ENCODE peak calls at places on chromosomes 11 and 22, in ten cellular contexts. One of them, this sample, is unnamed.
A peak's percentile ranks its signal among the peaks of the same experiment; 100 is the strongest.

GRCh38 chr11:94786264-94787126 is 18.3 kb downstream of the AMOTL1 start:
- DNase-seq in sigmoid colon: no peak
- DNase-seq in A549: no peak
- DNase-seq in suprapubic skin: no peak
- DNase-seq in HCT116: no peak
- DNase-seq in IMR-90: peak; percentile 59
- DNase-seq in heart left ventricle: no peak
- DNase-seq in stomach: no peak
- DNase-seq in K562: peak; percentile 65
- DNase-seq in ovary: no peak
- DNase-seq in this sample: peak; percentile 50

GRCh38 chr11:72617080-72617744 is 57.0 kb downstream of the PDE2A start:
- DNase-seq in sigmoid colon: peak; percentile 93
- DNase-seq in A549: no peak
- DNase-seq in suprapubic skin: no peak
- DNase-seq in HCT116: no peak
- DNase-seq in IMR-90: peak; percentile 3
- DNase-seq in heart left ventricle: no peak
- DNase-seq in stomach: no peak
- DNase-seq in K562: no peak
- DNase-seq in ovary: no peak
- DNase-seq in this sample: no peak

GRCh38 chr11:75547617-75548054 is 14.4 kb upstream of the SERPINH1 start:
- DNase-seq in sigmoid colon: peak; percentile 89
- DNase-seq in A549: peak; percentile 89
- DNase-seq in suprapubic skin: no peak
- DNase-seq in HCT116: no peak
- DNase-seq in IMR-90: peak; percentile 65
- DNase-seq in heart left ventricle: peak; percentile 74
- DNase-seq in stomach: peak; percentile 74
- DNase-seq in K562: peak; percentile 89
- DNase-seq in ovary: peak; percentile 83
- DNase-seq in this sample: peak; percentile 72

GRCh38 chr11:795638-796564 is 2.2 kb downstream of the SLC25A22 start:
- DNase-seq in sigmoid colon: peak; percentile 91
- DNase-seq in A549: no peak
- DNase-seq in suprapubic skin: no peak
- DNase-seq in HCT116: no peak
- DNase-seq in IMR-90: peak; percentile 89
- DNase-seq in heart left ventricle: peak; percentile 83
- DNase-seq in stomach: peak; percentile 77
- DNase-seq in K562: peak; percentile 81
- DNase-seq in ovary: peak; percentile 80
- DNase-seq in this sample: peak; percentile 90

GRCh38 chr11:113581713-113582112 is 106.5 kb upstream of the DRD2 start:
- DNase-seq in sigmoid colon: no peak
- DNase-seq in A549: no peak
- DNase-seq in suprapubic skin: no peak
- DNase-seq in HCT116: no peak
- DNase-seq in IMR-90: no peak
- DNase-seq in heart left ventricle: no peak
- DNase-seq in stomach: no peak
- DNase-seq in K562: no peak
- DNase-seq in ovary: no peak
- DNase-seq in this sample: no peak

GRCh38 chr11:62432695-62433094 is 13.9 kb downstream of the SCGB1A1 start:
- DNase-seq in sigmoid colon: no peak
- DNase-seq in A549: no peak
- DNase-seq in suprapubic skin: no peak
- DNase-seq in HCT116: no peak
- DNase-seq in IMR-90: no peak
- DNase-seq in heart left ventricle: no peak
- DNase-seq in stomach: no peak
- DNase-seq in K562: no peak
- DNase-seq in ovary: no peak
- DNase-seq in this sample: no peak

GRCh38 chr22:12601870-12602779 is 2925.9 kb upstream of the OR11H1 start:
- DNase-seq in sigmoid colon: peak; percentile 63
- DNase-seq in A549: no peak
- DNase-seq in suprapubic skin: no peak
- DNase-seq in HCT116: no peak
- DNase-seq in IMR-90: no peak
- DNase-seq in heart left ventricle: peak; percentile 67
- DNase-seq in stomach: peak; percentile 29
- DNase-seq in K562: peak; percentile 95
- DNase-seq in ovary: no peak
- DNase-seq in this sample: no peak

GRCh38 chr22:46055176-46055850 is 78.4 kb upstream of the WNT7B start:
- DNase-seq in sigmoid colon: peak; percentile 83
- DNase-seq in A549: no peak
- DNase-seq in suprapubic skin: peak; percentile 84
- DNase-seq in HCT116: no peak
- DNase-seq in IMR-90: no peak
- DNase-seq in heart left ventricle: no peak
- DNase-seq in stomach: peak; percentile 72
- DNase-seq in K562: no peak
- DNase-seq in ovary: peak; percentile 71
- DNase-seq in this sample: no peak

GRCh38 chr11:110091995-110092576 is 1.1 kb upstream of the ZC3H12C start:
- DNase-seq in sigmoid colon: no peak
- DNase-seq in A549: no peak
- DNase-seq in suprapubic skin: no peak
- DNase-seq in HCT116: peak; percentile 3
- DNase-seq in IMR-90: no peak
- DNase-seq in heart left ventricle: no peak
- DNase-seq in stomach: no peak
- DNase-seq in K562: no peak
- DNase-seq in ovary: no peak
- DNase-seq in this sample: peak; percentile 23

GRCh38 chr11:16289541-16289940 is 66.8 kb downstream of the SOX6 start:
- DNase-seq in sigmoid colon: no peak
- DNase-seq in A549: no peak
- DNase-seq in suprapubic skin: no peak
- DNase-seq in HCT116: no peak
- DNase-seq in IMR-90: no peak
- DNase-seq in heart left ventricle: no peak
- DNase-seq in stomach: no peak
- DNase-seq in K562: no peak
- DNase-seq in ovary: no peak
- DNase-seq in this sample: no peak

DNA sequence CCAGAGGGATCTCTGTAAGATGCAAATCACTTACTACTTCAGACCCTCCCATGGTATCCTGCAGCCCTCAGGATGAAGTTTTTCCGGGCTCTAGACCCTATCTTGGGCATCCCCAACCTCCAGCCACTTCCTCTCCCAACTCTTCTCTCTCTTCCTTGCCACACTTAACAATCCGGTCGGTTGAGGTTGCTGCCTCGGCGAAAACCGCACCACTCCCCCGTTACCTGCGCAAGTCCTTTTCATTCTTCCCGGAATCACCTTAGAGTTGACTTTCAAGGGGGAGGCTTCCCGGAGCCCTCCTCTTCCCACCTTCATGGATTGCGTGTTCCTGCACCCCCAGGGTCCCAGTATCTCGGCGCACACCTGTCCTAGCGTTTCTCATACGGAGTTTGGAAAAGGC is 42.5 kb downstream of the NECTIN1 start:
- DNase-seq in sigmoid colon: no peak
- DNase-seq in A549: no peak
- DNase-seq in suprapubic skin: no peak
- DNase-seq in HCT116: no peak
- DNase-seq in IMR-90: no peak
- DNase-seq in heart left ventricle: no peak
- DNase-seq in stomach: no peak
- DNase-seq in K562: no peak
- DNase-seq in ovary: no peak
- DNase-seq in this sample: no peak
- TF ChIP-seq POLR2A in sigmoid colon: no peak
- TF ChIP-seq POLR2A in A549: no peak
- TF ChIP-seq POLR2A in suprapubic skin: no peak
- TF ChIP-seq POLR2A in HCT116: no peak
- TF ChIP-seq POLR2A in IMR-90: no peak
- TF ChIP-seq POLR2A in heart left ventricle: no peak
- TF ChIP-seq POLR2A in stomach: no peak
- TF ChIP-seq POLR2A in K562: no peak
- TF ChIP-seq POLR2A in ovary: no peak
- TF ChIP-seq POLR2A in this sample: no peak

GRCh38 chr22:41831828-41832552 is 915 bp upstream of the SREBF2 start:
- DNase-seq in sigmoid colon: no peak
- DNase-seq in A549: no peak
- DNase-seq in suprapubic skin: no peak
- DNase-seq in HCT116: no peak
- DNase-seq in IMR-90: peak; percentile 24
- DNase-seq in heart left ventricle: no peak
- DNase-seq in stomach: no peak
- DNase-seq in K562: no peak
- DNase-seq in ovary: no peak
- DNase-seq in this sample: no peak

GRCh38 chr22:41834005-41834975 is 1.4 kb downstream of the SREBF2 start:
- DNase-seq in sigmoid colon: no peak
- DNase-seq in A549: no peak
- DNase-seq in suprapubic skin: no peak
- DNase-seq in HCT116: no peak
- DNase-seq in IMR-90: no peak
- DNase-seq in heart left ventricle: no peak
- DNase-seq in stomach: no peak
- DNase-seq in K562: no peak
- DNase-seq in ovary: no peak
- DNase-seq in this sample: peak; percentile 43

GRCh38 chr22:41833369-41834004 is 582 bp downstream of the SREBF2 start:
- DNase-seq in sigmoid colon: peak; percentile 78
- DNase-seq in A549: no peak
- DNase-seq in suprapubic skin: peak; percentile 86
- DNase-seq in HCT116: no peak
- DNase-seq in IMR-90: no peak
- DNase-seq in heart left ventricle: peak; percentile 74
- DNase-seq in stomach: peak; percentile 48
- DNase-seq in K562: peak; percentile 55
- DNase-seq in ovary: peak; percentile 55
- DNase-seq in this sample: peak; percentile 70

GRCh38 chr22:41831383-41831782 is 1.5 kb upstream of the SREBF2 start:
- DNase-seq in sigmoid colon: no peak
- DNase-seq in A549: no peak
- DNase-seq in suprapubic skin: no peak
- DNase-seq in HCT116: no peak
- DNase-seq in IMR-90: no peak
- DNase-seq in heart left ventricle: no peak
- DNase-seq in stomach: no peak
- DNase-seq in K562: no peak
- DNase-seq in ovary: no peak
- DNase-seq in this sample: peak; percentile 42

DNA sequence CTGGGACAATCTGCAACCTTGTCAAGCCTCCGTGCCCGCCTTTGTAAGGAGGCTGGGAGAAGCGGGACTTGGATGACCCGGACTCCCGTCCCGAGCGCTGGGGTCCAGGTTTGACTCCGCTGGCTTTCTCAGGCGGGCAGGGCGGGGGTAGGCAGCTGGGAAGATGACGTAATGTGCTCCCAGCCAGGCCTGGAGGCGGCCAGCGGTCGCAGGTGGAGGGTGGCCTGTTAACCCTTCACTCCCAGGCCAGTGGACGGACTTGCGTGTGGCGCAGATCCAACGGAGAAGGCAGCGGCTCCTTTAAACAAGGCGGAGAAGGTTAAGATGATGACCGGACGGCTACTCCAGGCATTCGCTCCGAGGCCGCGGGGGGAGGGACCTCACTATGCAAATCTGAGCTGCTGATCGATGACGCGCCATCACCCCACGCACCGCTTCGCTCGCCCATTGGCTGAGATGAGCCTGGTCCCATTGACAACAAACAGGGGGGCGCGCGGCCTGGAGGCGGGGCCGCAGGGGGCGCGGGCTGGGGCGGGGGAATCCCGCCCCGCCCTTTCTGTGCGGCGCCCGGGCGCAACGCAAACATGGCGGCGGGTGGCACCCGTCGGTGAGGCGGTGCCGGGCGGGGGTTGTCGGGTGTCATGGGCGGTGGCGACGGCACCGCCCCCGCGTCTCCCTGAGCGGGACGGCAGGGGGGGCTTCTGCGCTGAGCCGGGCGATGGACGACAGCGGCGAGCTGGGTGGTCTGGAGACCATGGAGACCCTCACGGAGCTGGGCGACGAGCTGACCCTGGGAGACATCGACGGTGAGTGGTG is at the start of gene SREBF2:
- DNase-seq in sigmoid colon: peak; percentile 100
- DNase-seq in A549: peak; percentile 92
- DNase-seq in suprapubic skin: peak; percentile 100
- DNase-seq in HCT116: peak; percentile 99
- DNase-seq in IMR-90: peak; percentile 99
- DNase-seq in heart left ventricle: peak; percentile 100
- DNase-seq in stomach: peak; percentile 100
- DNase-seq in K562: peak; percentile 98
- DNase-seq in ovary: peak; percentile 99
- DNase-seq in this sample: peak; percentile 98
- TF ChIP-seq POLR2A in sigmoid colon: peak; percentile 30
- TF ChIP-seq POLR2A in A549: peak; percentile 51
- TF ChIP-seq POLR2A in suprapubic skin: peak; percentile 45
- TF ChIP-seq POLR2A in HCT116: peak; percentile 22
- TF ChIP-seq POLR2A in IMR-90: peak; percentile 72
- TF ChIP-seq POLR2A in heart left ventricle: no peak
- TF ChIP-seq POLR2A in stomach: peak; percentile 39
- TF ChIP-seq POLR2A in K562: peak; percentile 63
- TF ChIP-seq POLR2A in ovary: peak; percentile 76
- TF ChIP-seq POLR2A in this sample: peak; percentile 94

GRCh38 chr11:4932751-4933150 is 8.6 kb upstream of the OR51G1 start:
- DNase-seq in sigmoid colon: no peak
- DNase-seq in A549: no peak
- DNase-seq in suprapubic skin: no peak
- DNase-seq in HCT116: no peak
- DNase-seq in IMR-90: no peak
- DNase-seq in heart left ventricle: no peak
- DNase-seq in stomach: no peak
- DNase-seq in K562: no peak
- DNase-seq in ovary: no peak
- DNase-seq in this sample: no peak

DNA sequence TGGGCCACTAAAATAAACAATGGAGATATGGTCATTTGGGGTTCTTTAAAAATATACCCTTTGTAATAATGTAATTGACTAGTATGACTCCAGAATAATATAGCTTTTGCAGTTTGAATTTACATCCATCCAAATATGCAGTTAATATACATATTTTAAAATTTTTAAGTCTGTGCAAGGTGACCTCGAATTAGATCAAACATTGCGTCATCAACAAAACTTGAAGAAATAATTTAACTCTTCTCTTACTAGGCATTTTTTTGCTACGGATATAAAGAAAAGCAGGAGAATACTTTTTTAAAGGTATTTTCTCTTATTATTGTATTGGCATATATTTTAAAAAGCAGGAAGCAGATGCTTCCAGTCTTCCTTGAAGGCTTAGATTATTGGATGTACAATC is 10.7 kb downstream of the OR51A4 start:
- DNase-seq in sigmoid colon: no peak
- DNase-seq in A549: no peak
- DNase-seq in suprapubic skin: no peak
- DNase-seq in HCT116: no peak
- DNase-seq in IMR-90: no peak
- DNase-seq in heart left ventricle: no peak
- DNase-seq in stomach: no peak
- DNase-seq in K562: no peak
- DNase-seq in ovary: no peak
- DNase-seq in this sample: no peak
- TF ChIP-seq POLR2A in sigmoid colon: no peak
- TF ChIP-seq POLR2A in A549: no peak
- TF ChIP-seq POLR2A in suprapubic skin: no peak
- TF ChIP-seq POLR2A in HCT116: no peak
- TF ChIP-seq POLR2A in IMR-90: no peak
- TF ChIP-seq POLR2A in heart left ventricle: no peak
- TF ChIP-seq POLR2A in stomach: no peak
- TF ChIP-seq POLR2A in K562: no peak
- TF ChIP-seq POLR2A in ovary: no peak
- TF ChIP-seq POLR2A in this sample: no peak

GRCh38 chr11:63681208-63682044 is at the start of gene RTN3:
- DNase-seq in sigmoid colon: peak; percentile 98
- DNase-seq in A549: peak; percentile 94
- DNase-seq in suprapubic skin: peak; percentile 96
- DNase-seq in HCT116: peak; percentile 96
- DNase-seq in IMR-90: peak; percentile 98
- DNase-seq in heart left ventricle: peak; percentile 99
- DNase-seq in stomach: peak; percentile 98
- DNase-seq in K562: peak; percentile 99
- DNase-seq in ovary: peak; percentile 96
- DNase-seq in this sample: peak; percentile 99
- TF ChIP-seq POLR2A in sigmoid colon: peak; percentile 96
- TF ChIP-seq POLR2A in A549: peak; percentile 89
- TF ChIP-seq POLR2A in suprapubic skin: peak; percentile 90
- TF ChIP-seq POLR2A in HCT116: peak; percentile 93
- TF ChIP-seq POLR2A in IMR-90: peak; percentile 92
- TF ChIP-seq POLR2A in heart left ventricle: no peak
- TF ChIP-seq POLR2A in stomach: peak; percentile 84
- TF ChIP-seq POLR2A in K562: peak; percentile 98
- TF ChIP-seq POLR2A in ovary: peak; percentile 92
- TF ChIP-seq POLR2A in this sample: peak; percentile 97

This sample was measured in erythroblast.